ENCODE peak calls at places on chromosomes 6 and 20, in four cellular contexts. L is GM20000, C is psoas muscle, M is RPMI7951. S is an unnamed sample.

GRCh38 chr20:41182296-41183212 is 45.2 kb downstream of the PLCG1 start:
- DNase-seq in L (no peak), C (no peak), M (peak; percentile 52), S (no peak)

GRCh38 chr6:158972241-158973233 is 27.5 kb downstream of the RSPH3 start:
- DNase-seq in L (peak; percentile 52), C (no peak), M (peak; percentile 53), S (peak; percentile 44)

GRCh38 chr6:80832337-80832736 is 725.9 kb downstream of the BCKDHB start:
- DNase-seq in L (no peak), C (no peak), M (no peak), S (no peak)

GRCh38 chr20:49247792-49248191 is 28.6 kb downstream of the DDX27 start:
- DNase-seq in L (no peak), C (no peak), M (no peak), S (no peak)

GRCh38 chr6:131779304-131779703 is 28.5 kb upstream of the ENPP1 start:
- DNase-seq in L (no peak), C (no peak), M (no peak), S (no peak)

GRCh38 chr20:62246872-62247652 is 8.7 kb downstream of the OSBPL2 start:
- DNase-seq in L (no peak), C (peak; percentile 87), M (no peak), S (no peak)

GRCh38 chr6:28105286-28105685 is 19.1 kb upstream of the ZSCAN16 start:
- DNase-seq in L (peak; percentile 38), C (no peak), M (peak; percentile 30), S (peak; percentile 11)

GRCh38 chr6:21596379-21597242 is 3.1 kb downstream of the SOX4 start:
- DNase-seq in L (peak; percentile 56), C (peak; percentile 68), M (peak; percentile 75), S (peak; percentile 50)

GRCh38 chr6:124792386-124792785 is 169.9 kb upstream of the RNF217 start:
- DNase-seq in L (no peak), C (no peak), M (no peak), S (no peak)

GRCh38 chr6:134081506-134081905 is 29.1 kb upstream of the SLC2A12 start:
- DNase-seq in L (no peak), C (no peak), M (no peak), S (no peak)

GRCh38 chr20:20827992-20828597 is 115.7 kb upstream of the RALGAPA2 start:
- DNase-seq in L (no peak), C (no peak), M (no peak), S (no peak)

GRCh38 chr6:41940759-41941279 is 789 bp downstream of the CCND3 start:
- DNase-seq in L (peak; percentile 42), C (peak; percentile 70), M (peak; percentile 36), S (peak; percentile 15)

GRCh38 chr6:17431581-17431980 is 38.2 kb downstream of the CAP2 start:
- DNase-seq in L (no peak), C (no peak), M (peak; percentile 36), S (no peak)

GRCh38 chr6:53250761-53251672 is 97.7 kb downstream of the ELOVL5 start:
- DNase-seq in L (no peak), C (no peak), M (peak; percentile 72), S (peak; percentile 62)

GRCh38 chr6:112228480-112229332 is 25.7 kb downstream of the LAMA4 start:
- DNase-seq in L (no peak), C (no peak), M (no peak), S (no peak)

GRCh38 chr6:127069659-127070279 is 48.7 kb upstream of the RSPO3 start:
- DNase-seq in L (no peak), C (no peak), M (peak; percentile 26), S (peak; percentile 18)

GRCh38 chr6:158863646-158864045 is 44.5 kb upstream of the EZR start:
- DNase-seq in L (no peak), C (no peak), M (peak; percentile 33), S (no peak)

GRCh38 chr6:80142586-80142985 is 36.1 kb downstream of the BCKDHB start:
- DNase-seq in L (no peak), C (no peak), M (no peak), S (no peak)

GRCh38 chr6:5135783-5136376 is 50.7 kb downstream of the PPP1R3G start:
- DNase-seq in L (peak; percentile 47), C (no peak), M (peak; percentile 38), S (peak; percentile 19)

GRCh38 chr6:90938116-90938515 is 351.2 kb upstream of the MAP3K7 start:
- DNase-seq in L (no peak), C (no peak), M (peak; percentile 8), S (peak; percentile 76)

GRCh38 chr6:117270121-117270959 is 5.0 kb downstream of the VGLL2 start:
- DNase-seq in L (peak; percentile 27), C (peak; percentile 74), M (peak; percentile 17), S (no peak)

GRCh38 chr6:33173228-33174180 is 18.8 kb downstream of the COL11A2 start:
- DNase-seq in L (no peak), C (no peak), M (no peak), S (no peak)

GRCh38 chr20:32573167-32573851 is 11.8 kb downstream of the NOL4L start:
- DNase-seq in L (no peak), C (no peak), M (no peak), S (no peak)

GRCh38 chr20:62737971-62738881 is 29.6 kb downstream of the NTSR1 start:
- DNase-seq in L (no peak), C (peak; percentile 46), M (peak; percentile 37), S (no peak)

GRCh38 chr6:42088101-42088591 is 37.8 kb downstream of the TAF8 start:
- DNase-seq in L (no peak), C (no peak), M (peak; percentile 15), S (no peak)

GRCh38 chr6:80425089-80425823 is 318.8 kb downstream of the BCKDHB start:
- DNase-seq in L (no peak), C (no peak), M (peak; percentile 83), S (peak; percentile 90)

GRCh38 chr6:3317741-3318211 is 59.0 kb downstream of the PSMG4 start:
- DNase-seq in L (no peak), C (peak; percentile 80), M (no peak), S (no peak)

GRCh38 chr6:16239090-16239797 is 857 bp downstream of the GMPR start:
- DNase-seq in L (peak; percentile 52), C (peak; percentile 93), M (peak; percentile 66), S (peak; percentile 73)

GRCh38 chr6:159013229-159013628 is 13.2 kb upstream of the RSPH3 start:
- DNase-seq in L (no peak), C (no peak), M (peak; percentile 8), S (no peak)

GRCh38 chr20:43389839-43390626 is 67.7 kb upstream of the SRSF6 start:
- DNase-seq in L (no peak), C (no peak), M (no peak), S (no peak)

GRCh38 chr6:8130399-8130798 is 28.1 kb upstream of the EEF1E1 start:
- DNase-seq in L (no peak), C (no peak), M (no peak), S (no peak)

GRCh38 chr6:20998748-20999448 is 464.6 kb downstream of the CDKAL1 start:
- DNase-seq in L (peak; percentile 14), C (no peak), M (no peak), S (no peak)

GRCh38 chr20:6480328-6481030 is 287.0 kb upstream of the BMP2 start:
- DNase-seq in L (no peak), C (no peak), M (no peak), S (no peak)